ENCODE peak calls at places on chromosome 19, in five cellular contexts. One of them, this sample, is unnamed.
A peak's percentile ranks its signal among the peaks of the same experiment; 100 is the strongest.

GRCh38 chr19:28705008-28705407 is 507.9 kb downstream of the UQCRFS1 start:
- DNase-seq in HepG2: peak; percentile 21
- DNase-seq in SK-N-SH: no peak
- DNase-seq in GM12892: no peak
- DNase-seq in GM12878: no peak
- DNase-seq in this sample: no peak

GRCh38 chr19:1279261-1279660 is 3.9 kb downstream of the FAM174C start:
- DNase-seq in HepG2: no peak
- DNase-seq in SK-N-SH: no peak
- DNase-seq in GM12892: no peak
- DNase-seq in GM12878: no peak
- DNase-seq in this sample: no peak

GRCh38 chr19:34851277-34851804 is 75.4 kb upstream of the ZNF30 start:
- DNase-seq in HepG2: peak; percentile 32
- DNase-seq in SK-N-SH: no peak
- DNase-seq in GM12892: no peak
- DNase-seq in GM12878: no peak
- DNase-seq in this sample: no peak

GRCh38 chr19:19464339-19465098 is 50.8 kb downstream of the TSSK6 start:
- DNase-seq in HepG2: no peak
- DNase-seq in SK-N-SH: no peak
- DNase-seq in GM12892: no peak
- DNase-seq in GM12878: no peak
- DNase-seq in this sample: no peak

GRCh38 chr19:52786078-52786463 is 520 bp downstream of the ZNF600 start:
- DNase-seq in HepG2: no peak
- DNase-seq in SK-N-SH: peak; percentile 41
- DNase-seq in GM12892: no peak
- DNase-seq in GM12878: no peak
- DNase-seq in this sample: no peak

GRCh38 chr19:46716672-46717033 is 261 bp downstream of the PRKD2 start:
- DNase-seq in HepG2: no peak
- DNase-seq in SK-N-SH: no peak
- DNase-seq in GM12892: no peak
- DNase-seq in GM12878: no peak
- DNase-seq in this sample: no peak

GRCh38 chr19:48487944-48488343 is 18.8 kb downstream of the CYTH2 start:
- DNase-seq in HepG2: peak; percentile 37
- DNase-seq in SK-N-SH: no peak
- DNase-seq in GM12892: no peak
- DNase-seq in GM12878: no peak
- DNase-seq in this sample: no peak

GRCh38 chr19:4455742-4456565 is 1.6 kb downstream of the UBXN6 start:
- DNase-seq in HepG2: peak; percentile 25
- DNase-seq in SK-N-SH: peak; percentile 49
- DNase-seq in GM12892: peak; percentile 32
- DNase-seq in GM12878: no peak
- DNase-seq in this sample: peak; percentile 39

GRCh38 chr19:47179643-47180310 is 49.1 kb downstream of the SAE1 start:
- DNase-seq in HepG2: no peak
- DNase-seq in SK-N-SH: no peak
- DNase-seq in GM12892: no peak
- DNase-seq in GM12878: no peak
- DNase-seq in this sample: no peak

GRCh38 chr19:2865334-2866221 is 1.6 kb upstream of the ZNF556 start:
- DNase-seq in HepG2: peak; percentile 49
- DNase-seq in SK-N-SH: no peak
- DNase-seq in GM12892: no peak
- DNase-seq in GM12878: no peak
- DNase-seq in this sample: no peak

GRCh38 chr19:18023596-18024212 is 15.7 kb downstream of the ARRDC2 start:
- DNase-seq in HepG2: no peak
- DNase-seq in SK-N-SH: no peak
- DNase-seq in GM12892: no peak
- DNase-seq in GM12878: no peak
- DNase-seq in this sample: no peak

GRCh38 chr19:49567722-49568454 is 12.5 kb downstream of the NOSIP start:
- DNase-seq in HepG2: no peak
- DNase-seq in SK-N-SH: no peak
- DNase-seq in GM12892: no peak
- DNase-seq in GM12878: no peak
- DNase-seq in this sample: no peak

GRCh38 chr19:17616961-17617806 is 61.7 kb downstream of the COLGALT1 start:
- DNase-seq in HepG2: peak; percentile 44
- DNase-seq in SK-N-SH: peak; percentile 60
- DNase-seq in GM12892: no peak
- DNase-seq in GM12878: no peak
- DNase-seq in this sample: no peak

GRCh38 chr19:752652-753517 is 2.0 kb downstream of the MISP start:
- DNase-seq in HepG2: peak; percentile 92
- DNase-seq in SK-N-SH: no peak
- DNase-seq in GM12892: no peak
- DNase-seq in GM12878: no peak
- DNase-seq in this sample: no peak

GRCh38 chr19:49362048-49362925 is at the start of gene TEAD2:
- DNase-seq in HepG2: peak; percentile 32
- DNase-seq in SK-N-SH: peak; percentile 69
- DNase-seq in GM12892: no peak
- DNase-seq in GM12878: no peak
- DNase-seq in this sample: no peak

GRCh38 chr19:33089061-33089460 is 8.1 kb downstream of the GPATCH1 start:
- DNase-seq in HepG2: no peak
- DNase-seq in SK-N-SH: no peak
- DNase-seq in GM12892: no peak
- DNase-seq in GM12878: no peak
- DNase-seq in this sample: no peak

GRCh38 chr19:33229962-33230361 is 4.3 kb upstream of the SLC7A10 start:
- DNase-seq in HepG2: no peak
- DNase-seq in SK-N-SH: no peak
- DNase-seq in GM12892: no peak
- DNase-seq in GM12878: no peak
- DNase-seq in this sample: no peak

GRCh38 chr19:46481947-46482346 is 10.6 kb upstream of the PNMA8A start:
- DNase-seq in HepG2: no peak
- DNase-seq in SK-N-SH: no peak
- DNase-seq in GM12892: no peak
- DNase-seq in GM12878: no peak
- DNase-seq in this sample: no peak

GRCh38 chr19:54207908-54208783 is 7.5 kb downstream of the RPS9 start:
- DNase-seq in HepG2: peak; percentile 59
- DNase-seq in SK-N-SH: no peak
- DNase-seq in GM12892: no peak
- DNase-seq in GM12878: peak; percentile 84
- DNase-seq in this sample: no peak

GRCh38 chr19:3494051-3494450 is 6.4 kb downstream of the DOHH start:
- DNase-seq in HepG2: no peak
- DNase-seq in SK-N-SH: peak; percentile 87
- DNase-seq in GM12892: peak; percentile 62
- DNase-seq in GM12878: no peak
- DNase-seq in this sample: peak; percentile 84

GRCh38 chr19:58170860-58171259 is 12.0 kb upstream of the ZNF274 start:
- DNase-seq in HepG2: no peak
- DNase-seq in SK-N-SH: no peak
- DNase-seq in GM12892: no peak
- DNase-seq in GM12878: no peak
- DNase-seq in this sample: no peak

GRCh38 chr19:20388826-20389225 is 176.8 kb downstream of the ZNF737 start:
- DNase-seq in HepG2: no peak
- DNase-seq in SK-N-SH: no peak
- DNase-seq in GM12892: no peak
- DNase-seq in GM12878: no peak
- DNase-seq in this sample: no peak

GRCh38 chr19:39251081-39251480 is 2.4 kb upstream of the IFNL4 start:
- DNase-seq in HepG2: no peak
- DNase-seq in SK-N-SH: no peak
- DNase-seq in GM12892: no peak
- DNase-seq in GM12878: no peak
- DNase-seq in this sample: no peak

GRCh38 chr19:39257227-39257626 is 8.6 kb upstream of the IFNL4 start:
- DNase-seq in HepG2: no peak
- DNase-seq in SK-N-SH: no peak
- DNase-seq in GM12892: no peak
- DNase-seq in GM12878: no peak
- DNase-seq in this sample: no peak

GRCh38 chr19:39253374-39254149 is 4.9 kb upstream of the IFNL4 start:
- DNase-seq in HepG2: no peak
- DNase-seq in SK-N-SH: no peak
- DNase-seq in GM12892: no peak
- DNase-seq in GM12878: no peak
- DNase-seq in this sample: no peak

GRCh38 chr19:39252458-39252857 is 3.8 kb upstream of the IFNL4 start:
- DNase-seq in HepG2: no peak
- DNase-seq in SK-N-SH: peak; percentile 61
- DNase-seq in GM12892: no peak
- DNase-seq in GM12878: no peak
- DNase-seq in this sample: no peak

DNA sequence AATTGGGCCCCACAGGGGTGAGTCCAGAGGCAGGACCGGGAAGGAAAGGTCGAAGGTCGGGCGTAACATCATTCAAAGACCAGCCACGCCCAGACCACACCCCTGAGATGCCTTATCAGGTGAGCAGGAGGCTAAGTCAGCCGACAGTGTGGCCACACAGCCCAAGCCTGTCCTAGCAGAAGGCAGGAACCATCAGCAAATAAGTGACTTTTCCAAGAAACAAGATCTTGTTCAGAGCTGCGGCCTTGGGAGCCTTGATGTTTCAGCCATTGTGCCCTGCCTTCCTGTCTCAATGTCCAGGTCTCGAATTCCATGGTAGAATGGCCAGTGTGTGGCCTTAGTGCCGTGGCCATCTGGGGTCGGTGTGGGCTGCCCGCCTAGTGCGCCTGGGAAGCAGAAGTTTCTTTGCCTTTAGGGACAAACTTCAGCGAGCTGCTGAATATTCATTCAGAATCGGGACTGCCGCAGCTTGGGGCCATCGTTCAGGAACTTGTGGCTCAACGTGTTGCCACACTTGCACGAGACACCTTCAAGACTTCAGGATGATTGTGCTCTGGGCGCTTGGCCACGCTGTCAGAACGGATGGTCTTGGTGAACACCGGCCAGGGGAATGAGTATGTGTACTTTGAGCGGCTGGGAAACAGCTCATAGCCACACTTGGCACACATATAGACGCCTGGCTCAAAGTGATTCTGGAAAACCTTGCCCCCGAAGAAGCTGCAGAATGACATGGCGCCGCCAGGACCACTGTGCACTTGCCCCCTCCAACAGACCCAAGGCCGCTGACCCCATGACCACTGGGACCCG is 6.1 kb upstream of the IFNL4 start:
- DNase-seq in HepG2: no peak
- DNase-seq in SK-N-SH: no peak
- DNase-seq in GM12892: no peak
- DNase-seq in GM12878: no peak
- DNase-seq in this sample: no peak
- TF ChIP-seq POLR2AphosphoS5 in HepG2: no peak
- TF ChIP-seq POLR2AphosphoS5 in SK-N-SH: no peak
- TF ChIP-seq POLR2AphosphoS5 in GM12892: no peak
- TF ChIP-seq POLR2AphosphoS5 in GM12878: no peak
- TF ChIP-seq POLR2AphosphoS5 in this sample: no peak

DNA sequence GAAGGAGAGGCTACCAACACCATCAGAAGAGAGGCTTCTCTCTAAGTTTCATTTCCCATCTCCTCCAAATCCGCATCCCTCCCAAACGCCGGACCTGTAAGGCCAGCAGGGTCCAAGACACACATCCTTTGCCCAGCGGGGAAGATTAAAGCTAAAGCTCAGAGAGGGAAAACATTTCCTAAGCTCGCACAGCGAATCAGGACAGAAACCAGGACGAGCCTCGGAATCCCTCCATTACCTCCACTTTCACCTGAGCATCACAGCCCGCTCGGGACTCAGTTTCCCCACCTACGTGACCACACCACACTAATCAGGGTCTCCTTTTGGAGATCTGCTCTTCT is 711 bp upstream of the FOSB start:
- DNase-seq in HepG2: no peak
- DNase-seq in SK-N-SH: no peak
- DNase-seq in GM12892: no peak
- DNase-seq in GM12878: no peak
- DNase-seq in this sample: no peak
- TF ChIP-seq TAF1 in HepG2: no peak
- TF ChIP-seq TAF1 in SK-N-SH: no peak
- TF ChIP-seq TAF1 in GM12892: no peak
- TF ChIP-seq TAF1 in GM12878: no peak
- TF ChIP-seq TAF1 in this sample: no peak

GRCh38 chr19:40625406-40626120 is 24.4 kb downstream of the LTBP4 start:
- DNase-seq in HepG2: no peak
- DNase-seq in SK-N-SH: peak; percentile 67
- DNase-seq in GM12892: no peak
- DNase-seq in GM12878: no peak
- DNase-seq in this sample: no peak

GRCh38 chr19:40630571-40631160 is 29.5 kb downstream of the LTBP4 start:
- DNase-seq in HepG2: no peak
- DNase-seq in SK-N-SH: peak; percentile 16
- DNase-seq in GM12892: no peak
- DNase-seq in GM12878: no peak
- DNase-seq in this sample: no peak

GRCh38 chr19:40629346-40629745 is 28.2 kb downstream of the LTBP4 start:
- DNase-seq in HepG2: no peak
- DNase-seq in SK-N-SH: peak; percentile 15
- DNase-seq in GM12892: no peak
- DNase-seq in GM12878: no peak
- DNase-seq in this sample: no peak

GRCh38 chr19:40626918-40627317 is 25.7 kb downstream of the LTBP4 start:
- DNase-seq in HepG2: no peak
- DNase-seq in SK-N-SH: peak; percentile 16
- DNase-seq in GM12892: no peak
- DNase-seq in GM12878: no peak
- DNase-seq in this sample: no peak

DNA sequence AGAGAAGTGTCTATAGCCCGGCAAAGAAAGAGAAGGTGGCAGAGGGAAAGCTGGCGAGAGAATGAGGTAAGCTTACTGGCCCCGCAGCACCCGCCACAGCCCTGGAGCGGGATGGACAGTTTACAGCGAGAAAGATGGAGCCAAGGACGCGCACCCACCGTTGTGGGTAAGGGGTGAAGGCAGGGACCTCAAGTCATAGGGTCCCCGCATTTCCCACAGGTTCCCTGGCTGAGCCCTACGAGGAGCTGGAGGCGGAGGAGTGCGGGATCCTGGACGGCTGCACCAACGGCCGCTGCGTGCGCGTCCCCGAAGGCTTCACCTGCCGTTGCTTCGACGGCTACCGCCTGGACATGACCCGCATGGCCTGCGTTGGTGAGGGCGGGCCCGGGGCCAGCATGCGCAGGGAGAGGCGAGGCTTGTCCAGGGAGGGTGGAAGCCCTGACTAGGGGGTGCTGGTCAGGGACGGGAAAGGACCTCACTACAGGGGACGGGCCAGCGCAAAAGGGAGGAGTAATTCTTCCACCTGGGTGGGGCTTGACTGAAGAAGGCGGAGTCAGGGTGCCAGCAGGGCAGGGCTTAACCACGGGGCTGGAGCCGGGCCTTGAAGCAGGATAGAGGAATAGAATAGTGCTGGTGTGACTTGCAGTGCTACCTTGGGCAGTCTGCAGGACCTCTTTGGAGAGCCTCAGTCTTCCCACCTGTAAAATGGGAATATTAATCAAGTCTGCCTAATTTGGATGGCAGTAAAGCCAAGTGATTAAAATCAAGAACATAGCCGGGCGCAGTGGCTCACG is 26.5 kb downstream of the LTBP4 start:
- DNase-seq in HepG2: no peak
- DNase-seq in SK-N-SH: peak; percentile 45
- DNase-seq in GM12892: no peak
- DNase-seq in GM12878: no peak
- DNase-seq in this sample: no peak
- TF ChIP-seq POLR2AphosphoS5 in HepG2: no peak
- TF ChIP-seq POLR2AphosphoS5 in SK-N-SH: no peak
- TF ChIP-seq POLR2AphosphoS5 in GM12892: no peak
- TF ChIP-seq POLR2AphosphoS5 in GM12878: no peak
- TF ChIP-seq POLR2AphosphoS5 in this sample: no peak

GRCh38 chr19:8392017-8392591 is 1.9 kb downstream of the RAB11B start:
- DNase-seq in HepG2: no peak
- DNase-seq in SK-N-SH: peak; percentile 57
- DNase-seq in GM12892: no peak
- DNase-seq in GM12878: no peak
- DNase-seq in this sample: no peak
- TF ChIP-seq TAF1 in HepG2: no peak
- TF ChIP-seq TAF1 in SK-N-SH: no peak
- TF ChIP-seq TAF1 in GM12892: no peak
- TF ChIP-seq TAF1 in GM12878: no peak
- TF ChIP-seq TAF1 in this sample: no peak

This sample was measured in GM12891.